ENCODE peak calls at places on chromosomes 3 and 15, in seven cellular contexts. One of them, this sample, is unnamed.

GRCh38 chr3:46599590-46599989 is 12.7 kb upstream of the FAM240A start:
- DNase-seq in mesendoderm: no peak
- DNase-seq in H9: peak
- DNase-seq in mesenchymal stem cell: no peak
- DNase-seq in neuronal stem cell: no peak
- DNase-seq in H1: no peak
- DNase-seq in trophoblast cell: no peak
- DNase-seq in this sample: no peak

GRCh38 chr3:184237211-184237610 is 7.8 kb downstream of the VWA5B2 start:
- DNase-seq in mesendoderm: no peak
- DNase-seq in H9: no peak
- DNase-seq in mesenchymal stem cell: no peak
- DNase-seq in neuronal stem cell: no peak
- DNase-seq in H1: no peak
- DNase-seq in trophoblast cell: no peak
- DNase-seq in this sample: no peak

GRCh38 chr3:122760457-122761271 is 33.0 kb downstream of the HSPBAP1 start:
- DNase-seq in mesendoderm: peak
- DNase-seq in H9: peak
- DNase-seq in mesenchymal stem cell: no peak
- DNase-seq in neuronal stem cell: peak
- DNase-seq in H1: peak
- DNase-seq in trophoblast cell: peak
- DNase-seq in this sample: no peak

GRCh38 chr3:23806322-23807160 is 786 bp downstream of the UBE2E1 start:
- DNase-seq in mesendoderm: no peak
- DNase-seq in H9: peak
- DNase-seq in mesenchymal stem cell: peak
- DNase-seq in neuronal stem cell: peak
- DNase-seq in H1: no peak
- DNase-seq in trophoblast cell: peak
- DNase-seq in this sample: no peak

GRCh38 chr15:68365770-68366169 is 66.2 kb downstream of the ITGA11 start:
- DNase-seq in mesendoderm: no peak
- DNase-seq in H9: no peak
- DNase-seq in mesenchymal stem cell: no peak
- DNase-seq in neuronal stem cell: no peak
- DNase-seq in H1: no peak
- DNase-seq in trophoblast cell: no peak
- DNase-seq in this sample: no peak

GRCh38 chr3:55620361-55621025 is 133.4 kb upstream of the WNT5A start:
- DNase-seq in mesendoderm: peak
- DNase-seq in H9: peak
- DNase-seq in mesenchymal stem cell: peak
- DNase-seq in neuronal stem cell: no peak
- DNase-seq in H1: no peak
- DNase-seq in trophoblast cell: peak
- DNase-seq in this sample: peak

GRCh38 chr15:68797589-68798377 is 22.9 kb downstream of the ANP32A start:
- DNase-seq in mesendoderm: peak
- DNase-seq in H9: no peak
- DNase-seq in mesenchymal stem cell: no peak
- DNase-seq in neuronal stem cell: no peak
- DNase-seq in H1: no peak
- DNase-seq in trophoblast cell: no peak
- DNase-seq in this sample: no peak

GRCh38 chr3:49940667-49941249 is 808 bp downstream of the RBM6 start:
- DNase-seq in mesendoderm: no peak
- DNase-seq in H9: no peak
- DNase-seq in mesenchymal stem cell: no peak
- DNase-seq in neuronal stem cell: no peak
- DNase-seq in H1: no peak
- DNase-seq in trophoblast cell: peak
- DNase-seq in this sample: no peak

GRCh38 chr3:170656293-170656692 is 70.4 kb upstream of the SLC7A14 start:
- DNase-seq in mesendoderm: no peak
- DNase-seq in H9: no peak
- DNase-seq in mesenchymal stem cell: no peak
- DNase-seq in neuronal stem cell: no peak
- DNase-seq in H1: no peak
- DNase-seq in trophoblast cell: no peak
- DNase-seq in this sample: no peak

GRCh38 chr3:45816544-45816943 is 20.2 kb upstream of the SLC6A20 start:
- DNase-seq in mesendoderm: no peak
- DNase-seq in H9: no peak
- DNase-seq in mesenchymal stem cell: peak
- DNase-seq in neuronal stem cell: no peak
- DNase-seq in H1: no peak
- DNase-seq in trophoblast cell: no peak
- DNase-seq in this sample: peak

GRCh38 chr15:57921371-57921770 is 144.1 kb downstream of the ALDH1A2 start:
- DNase-seq in mesendoderm: no peak
- DNase-seq in H9: no peak
- DNase-seq in mesenchymal stem cell: no peak
- DNase-seq in neuronal stem cell: no peak
- DNase-seq in H1: no peak
- DNase-seq in trophoblast cell: no peak
- DNase-seq in this sample: no peak

GRCh38 chr3:52093751-52094525 is 37.6 kb upstream of the DUSP7 start:
- DNase-seq in mesendoderm: peak
- DNase-seq in H9: no peak
- DNase-seq in mesenchymal stem cell: peak
- DNase-seq in neuronal stem cell: no peak
- DNase-seq in H1: no peak
- DNase-seq in trophoblast cell: no peak
- DNase-seq in this sample: peak

GRCh38 chr3:53780171-53780570 is 66.0 kb downstream of the CHDH start:
- DNase-seq in mesendoderm: no peak
- DNase-seq in H9: no peak
- DNase-seq in mesenchymal stem cell: no peak
- DNase-seq in neuronal stem cell: no peak
- DNase-seq in H1: no peak
- DNase-seq in trophoblast cell: peak
- DNase-seq in this sample: peak

GRCh38 chr3:185280572-185281365 is 26.9 kb upstream of the EHHADH start:
- DNase-seq in mesendoderm: peak
- DNase-seq in H9: no peak
- DNase-seq in mesenchymal stem cell: peak
- DNase-seq in neuronal stem cell: no peak
- DNase-seq in H1: no peak
- DNase-seq in trophoblast cell: peak
- DNase-seq in this sample: peak

GRCh38 chr3:16985608-16986007 is 100.9 kb downstream of the PLCL2 start:
- DNase-seq in mesendoderm: no peak
- DNase-seq in H9: no peak
- DNase-seq in mesenchymal stem cell: no peak
- DNase-seq in neuronal stem cell: no peak
- DNase-seq in H1: no peak
- DNase-seq in trophoblast cell: no peak
- DNase-seq in this sample: no peak

GRCh38 chr3:105334138-105334882 is 32.4 kb upstream of the ALCAM start:
- DNase-seq in mesendoderm: no peak
- DNase-seq in H9: no peak
- DNase-seq in mesenchymal stem cell: no peak
- DNase-seq in neuronal stem cell: no peak
- DNase-seq in H1: no peak
- DNase-seq in trophoblast cell: peak
- DNase-seq in this sample: peak

GRCh38 chr3:137105277-137105977 is 147.6 kb downstream of the IL20RB start:
- DNase-seq in mesendoderm: peak
- DNase-seq in H9: no peak
- DNase-seq in mesenchymal stem cell: peak
- DNase-seq in neuronal stem cell: peak
- DNase-seq in H1: no peak
- DNase-seq in trophoblast cell: peak
- DNase-seq in this sample: peak

GRCh38 chr3:85821130-85821756 is 862.5 kb downstream of the CADM2 start:
- DNase-seq in mesendoderm: peak
- DNase-seq in H9: peak
- DNase-seq in mesenchymal stem cell: no peak
- DNase-seq in neuronal stem cell: peak
- DNase-seq in H1: peak
- DNase-seq in trophoblast cell: peak
- DNase-seq in this sample: no peak

GRCh38 chr15:67731112-67731761 is 94.1 kb upstream of the SKOR1 start:
- DNase-seq in mesendoderm: no peak
- DNase-seq in H9: no peak
- DNase-seq in mesenchymal stem cell: no peak
- DNase-seq in neuronal stem cell: no peak
- DNase-seq in H1: no peak
- DNase-seq in trophoblast cell: no peak
- DNase-seq in this sample: no peak

GRCh38 chr3:52109556-52110380 is 44.5 kb downstream of the POC1A start:
- DNase-seq in mesendoderm: peak
- DNase-seq in H9: no peak
- DNase-seq in mesenchymal stem cell: peak
- DNase-seq in neuronal stem cell: no peak
- DNase-seq in H1: no peak
- DNase-seq in trophoblast cell: no peak
- DNase-seq in this sample: peak

GRCh38 chr3:57015912-57016311 is 44.6 kb upstream of the SPATA12 start:
- DNase-seq in mesendoderm: no peak
- DNase-seq in H9: no peak
- DNase-seq in mesenchymal stem cell: no peak
- DNase-seq in neuronal stem cell: no peak
- DNase-seq in H1: no peak
- DNase-seq in trophoblast cell: no peak
- DNase-seq in this sample: no peak
- H3K4me2 ChIP-seq in mesendoderm: no peak
- H3K4me2 ChIP-seq in H9: no peak
- H3K4me2 ChIP-seq in mesenchymal stem cell: no peak
- H3K4me2 ChIP-seq in neuronal stem cell: no peak
- H3K4me2 ChIP-seq in H1: no peak
- H3K4me2 ChIP-seq in trophoblast cell: no peak
- H3K4me2 ChIP-seq in this sample: no peak

GRCh38 chr3:156579427-156579851 is 24.5 kb upstream of the SSR3 start:
- DNase-seq in mesendoderm: no peak
- DNase-seq in H9: no peak
- DNase-seq in mesenchymal stem cell: no peak
- DNase-seq in neuronal stem cell: no peak
- DNase-seq in H1: no peak
- DNase-seq in trophoblast cell: no peak
- DNase-seq in this sample: no peak
- H3K23ac ChIP-seq in mesendoderm: no peak
- H3K23ac ChIP-seq in H9: no peak
- H3K23ac ChIP-seq in mesenchymal stem cell: no peak
- H3K23ac ChIP-seq in neuronal stem cell: no peak
- H3K23ac ChIP-seq in H1: no peak
- H3K23ac ChIP-seq in trophoblast cell: no peak
- H3K23ac ChIP-seq in this sample: no peak

DNA sequence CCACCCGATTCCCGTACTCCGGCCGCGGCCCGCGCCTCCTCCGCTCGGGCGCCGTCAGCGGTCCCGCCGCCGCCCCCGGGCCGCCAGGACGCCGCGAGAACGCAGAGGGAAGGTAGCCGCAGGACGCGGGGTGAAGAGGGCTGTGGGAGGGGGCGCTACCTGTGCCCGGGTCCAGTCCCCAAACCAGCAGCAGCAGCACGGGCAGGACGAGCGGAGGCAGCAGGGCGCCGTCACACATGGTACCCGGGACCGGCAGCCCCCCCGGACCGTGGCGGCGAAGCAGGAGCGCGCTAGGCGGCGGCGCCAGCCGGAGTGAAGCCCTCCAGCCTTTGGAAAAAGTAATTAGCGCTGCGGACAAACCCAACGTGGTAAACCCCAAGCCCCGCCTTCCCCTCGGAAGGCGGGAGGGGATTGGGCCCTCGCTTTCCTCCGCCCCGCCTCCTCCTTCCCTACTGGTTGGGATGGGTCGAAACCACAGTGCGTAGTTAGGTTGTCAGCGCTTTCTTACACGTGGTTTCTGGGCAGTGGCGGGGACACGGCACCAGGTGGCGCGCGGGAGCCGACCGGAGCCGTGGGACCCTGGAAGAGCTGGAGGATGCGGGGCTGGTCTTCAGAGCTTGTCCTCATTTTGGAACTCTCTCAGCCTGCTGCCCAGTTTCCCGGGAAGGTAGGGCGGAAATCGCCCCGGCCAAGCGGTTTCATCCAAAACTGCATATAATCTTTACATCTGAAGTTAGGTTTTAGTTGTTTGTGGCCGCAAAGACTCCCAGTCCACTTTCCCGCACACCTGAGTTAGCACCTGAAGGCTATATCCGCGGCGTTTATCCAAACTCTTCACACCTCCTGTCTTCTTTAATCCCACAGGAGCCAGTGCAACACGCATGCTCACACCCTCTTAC is at the start of gene ADAMTS17:
- DNase-seq in mesendoderm: peak
- DNase-seq in H9: peak
- DNase-seq in mesenchymal stem cell: peak
- DNase-seq in neuronal stem cell: peak
- DNase-seq in H1: peak
- DNase-seq in trophoblast cell: peak
- DNase-seq in this sample: peak
- H3K4me2 ChIP-seq in mesendoderm: peak
- H3K4me2 ChIP-seq in H9: peak
- H3K4me2 ChIP-seq in mesenchymal stem cell: peak
- H3K4me2 ChIP-seq in neuronal stem cell: peak
- H3K4me2 ChIP-seq in H1: peak
- H3K4me2 ChIP-seq in trophoblast cell: peak
- H3K4me2 ChIP-seq in this sample: no peak

GRCh38 chr15:38130739-38131498 is 121.7 kb upstream of the SPRED1 start:
- DNase-seq in mesendoderm: peak
- DNase-seq in H9: no peak
- DNase-seq in mesenchymal stem cell: peak
- DNase-seq in neuronal stem cell: no peak
- DNase-seq in H1: no peak
- DNase-seq in trophoblast cell: peak
- DNase-seq in this sample: peak
- H3K23ac ChIP-seq in mesendoderm: no peak
- H3K23ac ChIP-seq in H9: no peak
- H3K23ac ChIP-seq in mesenchymal stem cell: no peak
- H3K23ac ChIP-seq in neuronal stem cell: no peak
- H3K23ac ChIP-seq in H1: no peak
- H3K23ac ChIP-seq in trophoblast cell: no peak
- H3K23ac ChIP-seq in this sample: no peak